ENCODE peak calls at places on chromosomes 4 and X, in four cellular contexts. One of them, this sample, is unnamed.

GRCh38 chr4:37522996-37523395 is 163.2 kb downstream of the RELL1 start:
- DNase-seq in A549: no peak
- DNase-seq in K562: no peak
- DNase-seq in H1: no peak
- DNase-seq in this sample: no peak

GRCh38 chr4:118723369-118723768 is 38.2 kb downstream of the METTL14 start:
- DNase-seq in A549: no peak
- DNase-seq in H1: no peak
- DNase-seq in K562: no peak
- DNase-seq in this sample: no peak

GRCh38 chr4:147773261-147774184 is 41.6 kb downstream of the ARHGAP10 start:
- DNase-seq in K562: no peak
- DNase-seq in H1: no peak
- DNase-seq in A549: no peak
- DNase-seq in this sample: peak; percentile 68

GRCh38 chr4:14841801-14842748 is 160.2 kb upstream of the CPEB2 start:
- DNase-seq in A549: peak; percentile 6
- DNase-seq in K562: no peak
- DNase-seq in H1: no peak
- DNase-seq in this sample: no peak

GRCh38 chrX:150200361-150200760 is 162.8 kb upstream of the MAMLD1 start:
- DNase-seq in H1: no peak
- DNase-seq in K562: no peak
- DNase-seq in A549: no peak
- DNase-seq in this sample: no peak

GRCh38 chr4:148964456-148964855 is 522.2 kb upstream of the NR3C2 start:
- DNase-seq in K562: no peak
- DNase-seq in A549: no peak
- DNase-seq in H1: no peak
- DNase-seq in this sample: no peak

GRCh38 chr4:102503301-102503746 is 2.2 kb downstream of the NFKB1 start:
- DNase-seq in K562: peak; percentile 21
- DNase-seq in H1: no peak
- DNase-seq in A549: no peak
- DNase-seq in this sample: peak; percentile 16

GRCh38 chrX:20173856-20174255 is 32.2 kb upstream of the EIF1AX start:
- DNase-seq in H1: no peak
- DNase-seq in A549: no peak
- DNase-seq in K562: no peak
- DNase-seq in this sample: no peak

GRCh38 chr4:83054928-83055327 is 19.9 kb downstream of the COPS4 start:
- DNase-seq in H1: no peak
- DNase-seq in K562: no peak
- DNase-seq in A549: no peak
- DNase-seq in this sample: peak; percentile 40

GRCh38 chr4:161573836-161574235 is 590.0 kb downstream of the FSTL5 start:
- DNase-seq in H1: no peak
- DNase-seq in A549: no peak
- DNase-seq in K562: no peak
- DNase-seq in this sample: peak; percentile 45

GRCh38 chrX:40108084-40108958 is 10.6 kb upstream of the BCOR start:
- DNase-seq in A549: peak; percentile 57
- DNase-seq in K562: no peak
- DNase-seq in H1: no peak
- DNase-seq in this sample: peak; percentile 75

GRCh38 chr4:166366012-166366411 is 493.0 kb downstream of the TLL1 start:
- DNase-seq in K562: no peak
- DNase-seq in A549: no peak
- DNase-seq in H1: no peak
- DNase-seq in this sample: no peak

GRCh38 chr4:139933541-139933940 is 220.4 kb downstream of the MAML3 start:
- DNase-seq in K562: no peak
- DNase-seq in A549: no peak
- DNase-seq in H1: no peak
- DNase-seq in this sample: no peak

GRCh38 chrX:139554991-139555675 is 24.6 kb downstream of the F9 start:
- DNase-seq in H1: no peak
- DNase-seq in A549: no peak
- DNase-seq in K562: peak; percentile 2
- DNase-seq in this sample: no peak

GRCh38 chrX:15016051-15016450 is 142.8 kb downstream of the MOSPD2 start:
- DNase-seq in A549: no peak
- DNase-seq in K562: no peak
- DNase-seq in H1: no peak
- DNase-seq in this sample: no peak

GRCh38 chrX:23332101-23332887 is 2.4 kb upstream of the PTCHD1 start:
- DNase-seq in H1: no peak
- DNase-seq in A549: no peak
- DNase-seq in K562: no peak
- DNase-seq in this sample: no peak

GRCh38 chr4:61004651-61005170 is 195.4 kb upstream of the ADGRL3 start:
- DNase-seq in H1: no peak
- DNase-seq in K562: no peak
- DNase-seq in A549: no peak
- DNase-seq in this sample: no peak

GRCh38 chr4:46922205-46922604 is 13.2 kb upstream of the COX7B2 start:
- DNase-seq in A549: no peak
- DNase-seq in K562: no peak
- DNase-seq in H1: no peak
- DNase-seq in this sample: no peak

GRCh38 chrX:76555816-76556215 is 128.3 kb downstream of the MAGEE1 start:
- DNase-seq in H1: no peak
- DNase-seq in K562: peak; percentile 15
- DNase-seq in A549: peak; percentile 2
- DNase-seq in this sample: peak; percentile 19

GRCh38 chr4:184598753-184599491 is 50.3 kb downstream of the CASP3 start:
- DNase-seq in K562: no peak
- DNase-seq in H1: no peak
- DNase-seq in A549: no peak
- DNase-seq in this sample: no peak

GRCh38 chrX:121093011-121093410 is 45.6 kb downstream of the GLUD2 start:
- DNase-seq in A549: no peak
- DNase-seq in K562: no peak
- DNase-seq in H1: no peak
- DNase-seq in this sample: no peak

GRCh38 chr4:16516796-16517413 is 290.6 kb upstream of the TAPT1 start:
- DNase-seq in H1: peak; percentile 13
- DNase-seq in A549: no peak
- DNase-seq in K562: no peak
- DNase-seq in this sample: peak; percentile 76

GRCh38 chrX:10608099-10608498 is 12.3 kb downstream of the MID1 start:
- DNase-seq in K562: no peak
- DNase-seq in H1: no peak
- DNase-seq in A549: no peak
- DNase-seq in this sample: no peak

GRCh38 chr4:125719987-125720386 is 405.2 kb downstream of the FAT4 start:
- DNase-seq in A549: peak; percentile 61
- DNase-seq in K562: no peak
- DNase-seq in H1: no peak
- DNase-seq in this sample: peak; percentile 55

GRCh38 chr4:177117256-177117655 is 192.4 kb upstream of the NEIL3 start:
- DNase-seq in H1: no peak
- DNase-seq in K562: no peak
- DNase-seq in A549: no peak
- DNase-seq in this sample: no peak

GRCh38 chrX:76279007-76279406 is 106.1 kb downstream of the PBDC1 start:
- DNase-seq in A549: peak; percentile 6
- DNase-seq in K562: peak; percentile 7
- DNase-seq in H1: peak; percentile 17
- DNase-seq in this sample: peak; percentile 40

DNA sequence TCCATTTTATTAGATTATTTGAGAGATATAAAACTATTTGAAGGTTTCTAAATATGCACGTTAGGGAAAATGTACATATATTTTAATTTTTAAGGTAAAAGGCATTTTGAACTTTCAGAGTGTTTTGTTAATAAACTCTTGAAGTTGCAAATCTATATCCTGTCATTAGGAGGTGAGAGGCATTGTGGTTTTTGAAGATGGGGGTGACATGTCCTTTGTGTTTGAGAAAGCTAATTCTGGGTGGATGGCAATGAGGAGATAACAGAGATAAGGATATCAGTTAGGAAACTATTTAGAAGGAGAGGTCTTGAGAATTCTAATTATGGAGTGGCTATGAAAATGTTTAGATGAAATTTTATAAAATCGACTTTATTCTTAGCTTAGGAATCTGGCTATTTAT is 6.1 kb downstream of the STIM2 start:
- DNase-seq in K562: no peak
- DNase-seq in H1: no peak
- DNase-seq in A549: no peak
- DNase-seq in this sample: no peak
- H3K4me1 ChIP-seq in K562: peaks cover 15% of the 10 kb centered on the region
- H3K4me1 ChIP-seq in H1: no peaks in the 10 kb centered on the region
- H3K4me1 ChIP-seq in A549: peaks cover 9% of the 10 kb centered on the region
- H3K4me1 ChIP-seq in this sample: peaks cover 13% of the 10 kb centered on the region

GRCh38 chr4:2794707-2795557 is 2.0 kb downstream of the SH3BP2 start:
- DNase-seq in H1: no peak
- DNase-seq in A549: no peak
- DNase-seq in K562: no peak
- DNase-seq in this sample: peak; percentile 65
- H3K27ac ChIP-seq in H1: no peak overlapping the region
- H3K27ac ChIP-seq in A549: peak overlapping the region; percentile 86
- H3K27ac ChIP-seq in K562: peak overlapping the region; percentile 39
- H3K27ac ChIP-seq in this sample: peak overlapping the region; percentile 76

DNA sequence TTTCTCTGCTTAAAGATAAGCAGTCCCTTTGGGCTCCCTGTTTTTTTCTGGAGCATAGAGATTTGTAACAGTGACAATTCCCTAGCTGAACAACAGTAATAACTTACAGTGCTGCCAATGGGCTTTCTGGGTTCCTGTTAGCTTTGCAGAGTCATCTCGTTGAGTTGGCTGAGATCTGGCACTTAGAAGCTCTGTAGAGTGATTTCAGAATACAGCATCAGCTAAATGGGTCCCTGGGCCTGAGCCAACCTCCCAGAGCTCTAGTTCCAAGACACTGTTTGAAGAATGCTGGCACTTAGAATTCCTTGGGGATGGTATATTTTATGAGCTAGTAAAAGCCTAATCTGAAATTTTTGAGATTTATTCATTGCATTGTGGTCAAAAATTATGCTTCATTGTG is 43.5 kb upstream of the SERTM2 start:
- DNase-seq in H1: no peak
- DNase-seq in A549: no peak
- DNase-seq in K562: no peak
- DNase-seq in this sample: no peak
- TF ChIP-seq JUN in H1: no peak
- TF ChIP-seq JUN in A549: no peak
- TF ChIP-seq JUN in K562: no peak
- TF ChIP-seq JUN in this sample: no peak

DNA sequence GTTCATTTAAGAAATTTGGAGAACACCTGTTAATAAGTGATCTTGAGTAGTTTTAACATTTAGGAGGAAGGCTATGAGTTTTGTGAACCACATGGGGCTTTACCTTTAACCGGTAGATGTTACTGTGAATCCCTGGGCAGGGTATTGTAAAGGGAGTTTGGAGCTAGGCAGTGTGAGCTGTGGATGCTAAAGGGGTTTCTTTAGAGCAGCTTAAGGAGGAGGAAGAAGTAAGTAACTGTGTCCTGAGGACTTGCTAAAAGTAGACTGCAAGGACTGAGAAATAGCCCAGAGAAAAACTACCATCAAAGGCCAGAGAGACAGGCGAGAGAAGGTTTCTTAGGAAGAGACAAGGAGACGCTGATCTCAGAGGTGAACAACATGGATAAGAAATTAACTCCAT is 5.6 kb downstream of the RHOH start:
- DNase-seq in A549: no peak
- DNase-seq in K562: no peak
- DNase-seq in H1: no peak
- DNase-seq in this sample: no peak
- H3K4me1 ChIP-seq in A549: peaks cover 18% of the 10 kb centered on the region
- H3K4me1 ChIP-seq in K562: peaks cover 43% of the 10 kb centered on the region
- H3K4me1 ChIP-seq in H1: peaks cover 17% of the 10 kb centered on the region
- H3K4me1 ChIP-seq in this sample: no peaks in the 10 kb centered on the region

GRCh38 chrX:45768666-45769065 is 568.0 kb upstream of the DIPK2B start:
- DNase-seq in K562: no peak
- DNase-seq in H1: no peak
- DNase-seq in A549: no peak
- DNase-seq in this sample: no peak
- H3K27ac ChIP-seq in K562: no peak overlapping the region
- H3K27ac ChIP-seq in H1: no peak overlapping the region
- H3K27ac ChIP-seq in A549: peak overlapping the region; percentile 74
- H3K27ac ChIP-seq in this sample: peak overlapping the region; percentile 87

This sample was measured in endothelial cell of umbilical vein.